ENCODE peak calls at places on chromosome X, in six cellular contexts. W is NCI-H1092; H is mesothelial cell of epicardium; G is stimulated activated naive CD8-positive, alpha-beta T cell treated with anti-CD3 and anti-CD28 coated beads, Interleukin-15, Interleukin-2, amounts not matched to agents 100 U/mL and 50 U/mL, for 24 hours; O is ascending aorta; N is T-helper 1 cell. Q is an unnamed sample.

GRCh38 chrX:14832151-14832550 is 40.7 kb downstream of the FANCB start:
- DNase-seq in N (no peak), H (no peak), O (no peak), G (no peak), W (no peak), Q (no peak)

GRCh38 chrX:64975491-64975890 is 759 bp downstream of the ZC4H2 start:
- DNase-seq in O (no peak), G (peak; percentile 32), W (no peak), H (peak; percentile 42), N (peak; percentile 1), Q (no peak)

GRCh38 chrX:31658360-31658759 is 586.5 kb upstream of the FTHL17 start:
- DNase-seq in G (no peak), O (no peak), N (no peak), H (no peak), W (peak; percentile 2), Q (no peak)

GRCh38 chrX:151984328-151984727 is 9.9 kb upstream of the GABRE start:
- DNase-seq in N (no peak), W (no peak), H (no peak), O (no peak), G (no peak), Q (no peak)

GRCh38 chrX:147890766-147891165 is 21.0 kb upstream of the FMR1 start:
- DNase-seq in H (no peak), O (no peak), W (no peak), G (no peak), N (no peak), Q (no peak)

GRCh38 chrX:119753639-119754257 is 4.6 kb upstream of the SOWAHD start:
- DNase-seq in W (peak; percentile 10), N (peak; percentile 53), O (no peak), G (peak; percentile 34), H (no peak), Q (no peak)

GRCh38 chrX:152635941-152636340 is 1.8 kb upstream of the GABRQ start:
- DNase-seq in G (peak; percentile 3), W (peak; percentile 7), H (no peak), N (no peak), O (no peak), Q (no peak)

GRCh38 chrX:44651347-44651746 is 108.7 kb upstream of the FUNDC1 start:
- DNase-seq in N (no peak), H (no peak), G (no peak), O (no peak), W (no peak), Q (no peak)

GRCh38 chrX:19127649-19128168 is 5.4 kb upstream of the ADGRG2 start:
- DNase-seq in O (no peak), H (no peak), G (no peak), N (no peak), W (no peak), Q (no peak)

Q was measured in frontal cortex.